ENCODE peak calls at places on chromosomes 3 and 15, in four cellular contexts. J, M, V and Z are unnamed samples.
A peak's percentile ranks its signal among the peaks of the same experiment; 100 is the strongest.

GRCh38 chr15:92571824-92572223 is 83.8 kb downstream of the FAM174B start:
- DNase-seq in J (no peak), M (no peak), V (no peak), Z (no peak)

GRCh38 chr3:168414149-168414548 is 318.4 kb upstream of the GOLIM4 start:
- DNase-seq in V (no peak), M (no peak), J (no peak), Z (no peak)

GRCh38 chr3:168984872-168985271 is 678.6 kb downstream of the MECOM start:
- DNase-seq in V (no peak), J (no peak), M (no peak), Z (no peak)

GRCh38 chr3:184669578-184669977 is 42.3 kb downstream of the MAGEF1 start:
- DNase-seq in J (no peak), V (no peak), M (no peak), Z (no peak)

GRCh38 chr3:59809016-59809415 is 759.2 kb upstream of the CFAP20DC start:
- DNase-seq in M (peak; percentile 48), V (no peak), J (no peak), Z (no peak)

GRCh38 chr3:55143928-55144671 is 216.2 kb upstream of the LRTM1 start:
- DNase-seq in M (peak; percentile 79), V (no peak), J (no peak), Z (no peak)

GRCh38 chr3:36193448-36193847 is 186.9 kb upstream of the STAC start:
- DNase-seq in M (no peak), J (no peak), V (no peak), Z (no peak)

GRCh38 chr15:80587007-80587406 is 108.1 kb upstream of the ABHD17C start:
- DNase-seq in J (no peak), M (no peak), V (no peak), Z (no peak)

GRCh38 chr15:55942332-55942731 is 51.1 kb downstream of the NEDD4 start:
- DNase-seq in M (no peak), V (no peak), J (no peak), Z (no peak)

GRCh38 chr3:51501833-51502561 is 2.2 kb upstream of the DCAF1 start:
- DNase-seq in J (peak; percentile 76), V (peak; percentile 75), M (peak; percentile 87), Z (peak; percentile 66)

GRCh38 chr3:110813541-110813940 is 258.1 kb upstream of the NECTIN3 start:
- DNase-seq in J (no peak), V (no peak), M (no peak), Z (no peak)

GRCh38 chr15:70152070-70152480 is 54.4 kb upstream of the TLE3 start:
- DNase-seq in V (no peak), M (peak; percentile 57), J (peak; percentile 40), Z (no peak)

GRCh38 chr3:17430574-17430973 is 311.9 kb downstream of the TBC1D5 start:
- DNase-seq in V (no peak), J (no peak), M (no peak), Z (no peak)

GRCh38 chr15:69777356-69777755 is 320.4 kb downstream of the TLE3 start:
- DNase-seq in J (no peak), M (no peak), V (no peak), Z (no peak)

GRCh38 chr15:91099616-91100560 is at the start of gene SV2B:
- DNase-seq in M (peak; percentile 24), V (no peak), J (peak; percentile 75), Z (peak; percentile 46)

GRCh38 chr3:13282528-13282985 is 137.6 kb downstream of the NUP210 start:
- DNase-seq in V (no peak), J (no peak), M (no peak), Z (no peak)

GRCh38 chr15:81087121-81087520 is 46.9 kb upstream of the CFAP161 start:
- DNase-seq in M (peak; percentile 37), J (no peak), V (no peak), Z (no peak)

GRCh38 chr3:21839592-21839991 is 88.6 kb upstream of the ZNF385D start:
- DNase-seq in J (no peak), V (no peak), M (peak; percentile 98), Z (no peak)

GRCh38 chr3:25885544-25885943 is 95.7 kb downstream of the OXSM start:
- DNase-seq in J (no peak), V (no peak), M (no peak), Z (no peak)

GRCh38 chr3:53791317-53791716 is 54.9 kb downstream of the CHDH start:
- DNase-seq in V (no peak), J (no peak), M (no peak), Z (no peak)

GRCh38 chr3:127624074-127624473 is 4.9 kb upstream of the PODXL2 start:
- DNase-seq in V (no peak), M (no peak), J (no peak), Z (no peak)

GRCh38 chr3:45462522-45463262 is 74.3 kb downstream of the LARS2 start:
- DNase-seq in M (peak; percentile 58), J (peak; percentile 77), V (no peak), Z (peak; percentile 16)

GRCh38 chr3:129226374-129226773 is 23.0 kb upstream of the COPG1 start:
- DNase-seq in V (no peak), J (peak; percentile 73), M (peak; percentile 90), Z (no peak)

GRCh38 chr15:81911572-81911971 is 134.2 kb downstream of the MEX3B start:
- DNase-seq in M (no peak), V (no peak), J (no peak), Z (no peak)

GRCh38 chr15:80445300-80446041 is 41.3 kb downstream of the ARNT2 start:
- DNase-seq in J (no peak), V (no peak), M (no peak), Z (no peak)

GRCh38 chr3:13189639-13190375 is 116.6 kb upstream of the IQSEC1 start:
- DNase-seq in V (no peak), M (peak; percentile 14), J (no peak), Z (no peak)